ENCODE peak calls at places on chromosome 2, in six cellular contexts. S is tibial artery, K is PC-3, I is heart right ventricle, H is aorta, B is cardiac muscle cell. Y is an unnamed sample. For H3K9me3, the result is how much of the 10 kb centered on the place peaks cover.

GRCh38 chr2:392181-392920 is 104.5 kb upstream of the ALKAL2 start:
- DNase-seq in S (no peak), K (no peak), I (no peak), H (no peak), B (no peak), Y (no peak)

GRCh38 chr2:72236445-72237067 is 88.9 kb upstream of the CYP26B1 start:
- DNase-seq in S (no peak), K (peak), I (no peak), H (no peak), B (no peak), Y (no peak)

GRCh38 chr2:39542523-39542922 is 105.4 kb upstream of the MAP4K3 start:
- DNase-seq in S (no peak), K (no peak), I (no peak), H (no peak), B (no peak), Y (no peak)

GRCh38 chr2:199907008-199907714 is 3.9 kb upstream of the C2orf69 start:
- DNase-seq in S (no peak), K (no peak), I (no peak), H (no peak), B (no peak), Y (no peak)

GRCh38 chr2:152088006-152088405 is 10.8 kb downstream of the CACNB4 start:
- DNase-seq in S (no peak), K (no peak), I (no peak), H (no peak), B (no peak), Y (no peak)

GRCh38 chr2:63399171-63399570 is 189.1 kb downstream of the WDPCP start:
- DNase-seq in S (no peak), K (no peak), I (no peak), H (no peak), B (no peak), Y (no peak)

GRCh38 chr2:67515538-67515937 is 118.4 kb downstream of the ETAA1 start:
- DNase-seq in S (no peak), K (no peak), I (no peak), H (no peak), B (peak), Y (no peak)

GRCh38 chr2:191638079-191638801 is 39.7 kb upstream of the NABP1 start:
- DNase-seq in S (no peak), K (peak), I (no peak), H (no peak), B (no peak), Y (no peak)

GRCh38 chr2:199955007-199955338 is 318 bp downstream of the TYW5 start:
- DNase-seq in S (no peak), K (peak), I (no peak), H (no peak), B (no peak), Y (no peak)

GRCh38 chr2:111656436-111656835 is 227.6 kb downstream of the ANAPC1 start:
- DNase-seq in S (no peak), K (no peak), I (no peak), H (no peak), B (no peak), Y (no peak)

GRCh38 chr2:17822452-17823117 is 6.3 kb downstream of the MSGN1 start:
- DNase-seq in S (no peak), K (no peak), I (peak), H (no peak), B (peak), Y (peak)

GRCh38 chr2:210718503-210718902 is 162.1 kb downstream of the CPS1 start:
- DNase-seq in S (no peak), K (no peak), I (no peak), H (no peak), B (no peak), Y (no peak)

GRCh38 chr2:172427990-172428840 is 829 bp downstream of the ITGA6 start:
- DNase-seq in S (no peak), K (peak), I (peak), H (peak), B (peak), Y (peak)

GRCh38 chr2:202375006-202375610 is 1.0 kb upstream of the BMPR2 start:
- DNase-seq in S (peak), K (peak), I (peak), H (peak), B (peak), Y (peak)

GRCh38 chr2:102029405-102029804 is 37.6 kb downstream of the IL1R2 start:
- DNase-seq in S (no peak), K (no peak), I (no peak), H (no peak), B (no peak), Y (no peak)
- H3K27ac ChIP-seq in S (peak), K (no peak), I (no peak), H (no peak), B (no peak), Y (no peak)

DNA sequence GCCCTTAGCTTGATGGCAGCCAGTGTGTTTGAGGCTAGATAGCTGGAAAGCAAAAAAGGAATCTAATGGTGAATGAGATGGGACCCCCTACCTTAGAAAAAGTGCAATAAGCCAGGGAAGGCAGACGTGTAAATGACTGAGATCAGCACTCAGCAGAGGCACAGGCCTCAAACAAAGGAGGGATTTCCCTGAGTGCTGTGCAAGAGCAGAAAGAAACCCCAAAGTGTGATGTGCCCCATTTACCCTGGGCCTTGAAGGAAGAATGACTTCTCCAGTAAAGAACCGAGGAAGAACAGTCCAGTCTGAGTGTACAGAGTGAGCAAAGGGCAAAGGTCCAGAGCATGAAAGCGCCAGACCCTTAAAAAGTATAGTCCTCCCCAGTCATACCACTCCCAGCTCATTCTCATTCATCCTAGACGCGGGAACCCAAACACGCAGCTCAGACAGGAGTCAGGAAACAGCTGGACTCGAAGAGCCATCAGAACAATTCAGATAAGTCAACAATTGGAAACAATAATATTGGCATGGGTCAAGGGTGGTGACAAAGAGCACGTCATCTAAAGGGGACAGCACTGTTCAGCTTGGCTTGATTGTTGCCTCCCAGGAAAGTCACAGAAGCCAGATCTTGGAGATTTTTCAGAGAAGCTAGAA is 121.7 kb downstream of the INO80D start:
- DNase-seq in S (no peak), K (no peak), I (no peak), H (no peak), B (no peak), Y (no peak)
- H3K4me3 ChIP-seq in S (no peak), K (no peak), I (no peak), H (no peak), B (no peak), Y (no peak)

DNA sequence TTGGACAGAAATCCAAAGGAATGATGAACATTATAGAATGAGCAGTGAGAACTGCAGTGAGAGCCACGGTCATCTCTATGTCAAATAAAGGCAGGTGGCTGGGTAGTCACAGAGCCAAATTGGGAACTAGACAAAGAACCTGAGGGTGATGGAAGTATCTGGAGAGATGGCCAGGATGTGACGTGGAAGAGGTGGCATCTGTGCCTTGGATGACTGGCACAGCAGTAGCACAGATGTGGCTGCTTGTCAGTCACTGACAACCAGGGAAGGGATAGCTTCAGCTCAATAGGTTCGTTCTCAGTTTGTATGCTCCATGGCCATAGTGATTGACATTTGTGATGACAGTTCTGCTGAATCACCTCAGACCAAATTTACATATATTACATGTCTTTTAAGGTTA is 172.3 kb downstream of the PARD3B start:
- DNase-seq in S (no peak), K (no peak), I (no peak), H (no peak), B (no peak), Y (no peak)
- H3K9me3 ChIP-seq in S (under half), K (under half), I (under half), H (under half), B (under half), Y (under half)

DNA sequence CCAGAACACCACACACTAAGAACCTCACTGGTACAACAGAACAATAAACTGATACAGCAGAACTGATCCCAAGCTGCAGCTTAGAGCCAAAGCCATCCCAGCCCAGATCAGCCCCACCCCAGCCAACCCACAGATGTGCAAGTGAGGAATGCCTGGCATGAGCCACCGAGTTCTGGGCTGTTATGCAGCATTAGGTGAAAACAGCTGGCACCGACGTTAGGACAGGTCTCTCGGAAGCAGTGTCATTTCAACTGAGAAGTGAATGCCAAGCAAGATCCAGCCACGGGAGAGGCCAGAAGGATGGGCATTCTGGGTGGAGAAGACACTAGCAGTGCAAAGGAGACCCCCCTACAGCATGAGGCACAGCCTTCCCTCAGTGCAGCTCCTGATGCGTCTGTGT is 38.9 kb downstream of the ADCY3 start:
- DNase-seq in S (no peak), K (no peak), I (no peak), H (no peak), B (no peak), Y (no peak)
- H3K27ac ChIP-seq in S (no peak), K (no peak), I (no peak), H (no peak), B (no peak), Y (no peak)

GRCh38 chr2:30293303-30293912 is 62.1 kb downstream of the LBH start:
- DNase-seq in S (no peak), K (peak), I (no peak), H (no peak), B (peak), Y (no peak)
- H3K4me3 ChIP-seq in S (no peak), K (no peak), I (no peak), H (no peak), B (no peak), Y (no peak)

DNA sequence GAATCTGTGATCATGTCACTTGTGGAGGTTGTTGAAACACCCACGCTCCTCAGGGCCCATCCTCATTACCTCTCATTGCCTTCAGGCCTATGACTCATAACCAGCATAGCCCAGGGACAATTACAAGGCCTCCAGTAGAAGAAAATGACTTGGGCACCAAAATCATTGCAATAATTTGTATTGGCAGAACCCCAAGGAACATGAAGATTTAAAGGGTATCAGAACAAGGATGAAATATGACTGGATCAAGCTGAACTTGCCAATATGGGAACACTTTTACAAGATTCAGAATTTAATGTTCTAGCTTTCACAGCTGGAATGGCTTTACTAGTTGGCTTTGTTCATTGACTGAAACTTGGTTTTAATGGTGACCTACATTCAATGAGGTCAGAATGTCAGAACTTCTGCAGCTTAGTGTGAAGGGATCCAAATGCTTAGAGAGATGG is 156.4 kb downstream of the COPS8 start:
- DNase-seq in S (no peak), K (no peak), I (no peak), H (no peak), B (no peak), Y (no peak)
- H3K9me3 ChIP-seq in S (under half), K (under half), I (under half), H (under half), B (under half), Y (under half)

GRCh38 chr2:42851186-42851585 is 58.8 kb upstream of the HAAO start:
- DNase-seq in S (peak), K (no peak), I (no peak), H (no peak), B (no peak), Y (no peak)
- H3K27ac ChIP-seq in S (no peak), K (no peak), I (no peak), H (no peak), B (no peak), Y (no peak)

GRCh38 chr2:10377747-10378085 is 70.4 kb downstream of the ODC1 start:
- DNase-seq in S (no peak), K (no peak), I (no peak), H (no peak), B (no peak), Y (peak)
- H3K4me3 ChIP-seq in S (no peak), K (no peak), I (no peak), H (no peak), B (no peak), Y (no peak)

GRCh38 chr2:174172802-174173355 is 75.5 kb downstream of the OLA1 start:
- DNase-seq in S (no peak), K (no peak), I (no peak), H (no peak), B (no peak), Y (no peak)

GRCh38 chr2:174174741-174175140 is 73.6 kb downstream of the OLA1 start:
- DNase-seq in S (no peak), K (no peak), I (no peak), H (no peak), B (no peak), Y (no peak)

GRCh38 chr2:174169372-174169771 is 79.0 kb downstream of the OLA1 start:
- DNase-seq in S (no peak), K (no peak), I (no peak), H (no peak), B (no peak), Y (no peak)

GRCh38 chr2:174176898-174177297 is 71.4 kb downstream of the OLA1 start:
- DNase-seq in S (no peak), K (peak), I (no peak), H (no peak), B (no peak), Y (no peak)

GRCh38 chr2:174171686-174172445 is 76.5 kb downstream of the OLA1 start:
- DNase-seq in S (no peak), K (no peak), I (no peak), H (no peak), B (no peak), Y (no peak)
- H3K9me3 ChIP-seq in S (under half), K (under half), I (under half), H (under half), B (under half), Y (under half)

DNA sequence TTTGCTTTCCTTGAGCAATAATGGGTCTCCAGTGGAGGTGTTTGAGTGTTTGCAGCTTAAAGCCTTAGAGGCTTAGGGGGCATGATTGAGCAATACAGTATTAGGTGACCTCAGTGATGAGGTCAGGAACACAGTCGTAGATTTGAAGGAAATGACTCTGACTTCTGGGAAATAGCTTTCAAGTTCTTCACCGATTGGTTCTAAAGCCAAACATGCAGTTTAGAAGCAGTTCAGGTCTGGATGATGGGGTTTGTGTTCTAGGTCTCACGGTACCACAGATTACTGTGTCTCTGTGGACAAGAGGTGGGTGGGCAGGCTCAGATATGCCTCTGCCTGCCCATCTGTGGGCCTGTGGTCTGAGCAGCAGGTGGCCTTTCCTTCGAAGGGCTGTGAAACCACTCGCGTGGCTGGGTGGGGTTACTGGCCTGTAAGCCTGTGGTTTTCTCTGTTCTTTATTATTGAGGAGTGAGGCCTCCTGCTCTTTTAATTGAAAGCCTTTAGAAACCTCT is 7.8 kb downstream of the MTHFD2 start:
- DNase-seq in S (no peak), K (peak), I (no peak), H (no peak), B (no peak), Y (no peak)
- H3K27ac ChIP-seq in S (peak), K (peak), I (peak), H (no peak), B (no peak), Y (no peak)